ENCODE peak calls at places on chromosomes 7 and 10, in six cellular contexts. One of them, this sample, is unnamed.

GRCh38 chr7:2231992-2232765 is 566 bp downstream of the MAD1L1 start:
- DNase-seq in neural progenitor cell: peak; percentile 77
- DNase-seq in fibroblast of villous mesenchyme: peak; percentile 17
- DNase-seq in mucosa of descending colon: no peak
- DNase-seq in GM12865: no peak
- DNase-seq in GM10248: peak; percentile 51
- DNase-seq in this sample: no peak

GRCh38 chr10:89241491-89242339 is 9.9 kb downstream of the LIPA start:
- DNase-seq in mucosa of descending colon: no peak
- DNase-seq in fibroblast of villous mesenchyme: peak; percentile 78
- DNase-seq in GM10248: no peak
- DNase-seq in GM12865: peak; percentile 61
- DNase-seq in neural progenitor cell: no peak
- DNase-seq in this sample: no peak

GRCh38 chr7:155506854-155507337 is 39.5 kb downstream of the CNPY1 start:
- DNase-seq in GM10248: peak; percentile 11
- DNase-seq in neural progenitor cell: peak; percentile 82
- DNase-seq in GM12865: no peak
- DNase-seq in fibroblast of villous mesenchyme: no peak
- DNase-seq in mucosa of descending colon: no peak
- DNase-seq in this sample: no peak

GRCh38 chr7:38323156-38323555 is 49.7 kb upstream of the TARP start:
- DNase-seq in mucosa of descending colon: no peak
- DNase-seq in GM12865: no peak
- DNase-seq in fibroblast of villous mesenchyme: no peak
- DNase-seq in GM10248: no peak
- DNase-seq in neural progenitor cell: no peak
- DNase-seq in this sample: no peak

GRCh38 chr10:11806706-11807105 is 16.4 kb upstream of the PROSER2 start:
- DNase-seq in mucosa of descending colon: no peak
- DNase-seq in fibroblast of villous mesenchyme: no peak
- DNase-seq in GM12865: no peak
- DNase-seq in neural progenitor cell: no peak
- DNase-seq in GM10248: no peak
- DNase-seq in this sample: no peak

GRCh38 chr10:3452234-3452633 is 279.7 kb upstream of the PITRM1 start:
- DNase-seq in GM12865: peak; percentile 31
- DNase-seq in GM10248: no peak
- DNase-seq in mucosa of descending colon: no peak
- DNase-seq in fibroblast of villous mesenchyme: peak; percentile 99
- DNase-seq in neural progenitor cell: peak; percentile 34
- DNase-seq in this sample: no peak

GRCh38 chr7:88759216-88759955 is at the start of gene ZNF804B:
- DNase-seq in GM12865: no peak
- DNase-seq in mucosa of descending colon: peak; percentile 43
- DNase-seq in fibroblast of villous mesenchyme: no peak
- DNase-seq in GM10248: peak; percentile 12
- DNase-seq in neural progenitor cell: peak; percentile 85
- DNase-seq in this sample: peak; percentile 91

GRCh38 chr10:31762306-31762705 is 166.3 kb downstream of the ARHGAP12 start:
- DNase-seq in fibroblast of villous mesenchyme: no peak
- DNase-seq in neural progenitor cell: no peak
- DNase-seq in GM12865: no peak
- DNase-seq in GM10248: no peak
- DNase-seq in mucosa of descending colon: no peak
- DNase-seq in this sample: no peak

GRCh38 chr10:132237871-132238270 is 51.1 kb downstream of the DPYSL4 start:
- DNase-seq in GM10248: no peak
- DNase-seq in fibroblast of villous mesenchyme: no peak
- DNase-seq in mucosa of descending colon: peak; percentile 28
- DNase-seq in neural progenitor cell: peak; percentile 77
- DNase-seq in GM12865: no peak
- DNase-seq in this sample: no peak

GRCh38 chr10:84537447-84537931 is 209.1 kb downstream of the CCSER2 start:
- DNase-seq in mucosa of descending colon: no peak
- DNase-seq in GM10248: peak; percentile 74
- DNase-seq in GM12865: peak; percentile 67
- DNase-seq in fibroblast of villous mesenchyme: peak; percentile 66
- DNase-seq in neural progenitor cell: peak; percentile 86
- DNase-seq in this sample: no peak

GRCh38 chr10:81838950-81839349 is 36.0 kb upstream of the NRG3 start:
- DNase-seq in fibroblast of villous mesenchyme: no peak
- DNase-seq in GM10248: no peak
- DNase-seq in mucosa of descending colon: no peak
- DNase-seq in GM12865: no peak
- DNase-seq in neural progenitor cell: peak; percentile 53
- DNase-seq in this sample: no peak
- TF ChIP-seq CTCF in fibroblast of villous mesenchyme: no peak
- TF ChIP-seq CTCF in GM10248: no peak
- TF ChIP-seq CTCF in mucosa of descending colon: no peak
- TF ChIP-seq CTCF in GM12865: peak; percentile 17
- TF ChIP-seq CTCF in neural progenitor cell: peak; percentile 62
- TF ChIP-seq CTCF in this sample: peak; percentile 56

DNA sequence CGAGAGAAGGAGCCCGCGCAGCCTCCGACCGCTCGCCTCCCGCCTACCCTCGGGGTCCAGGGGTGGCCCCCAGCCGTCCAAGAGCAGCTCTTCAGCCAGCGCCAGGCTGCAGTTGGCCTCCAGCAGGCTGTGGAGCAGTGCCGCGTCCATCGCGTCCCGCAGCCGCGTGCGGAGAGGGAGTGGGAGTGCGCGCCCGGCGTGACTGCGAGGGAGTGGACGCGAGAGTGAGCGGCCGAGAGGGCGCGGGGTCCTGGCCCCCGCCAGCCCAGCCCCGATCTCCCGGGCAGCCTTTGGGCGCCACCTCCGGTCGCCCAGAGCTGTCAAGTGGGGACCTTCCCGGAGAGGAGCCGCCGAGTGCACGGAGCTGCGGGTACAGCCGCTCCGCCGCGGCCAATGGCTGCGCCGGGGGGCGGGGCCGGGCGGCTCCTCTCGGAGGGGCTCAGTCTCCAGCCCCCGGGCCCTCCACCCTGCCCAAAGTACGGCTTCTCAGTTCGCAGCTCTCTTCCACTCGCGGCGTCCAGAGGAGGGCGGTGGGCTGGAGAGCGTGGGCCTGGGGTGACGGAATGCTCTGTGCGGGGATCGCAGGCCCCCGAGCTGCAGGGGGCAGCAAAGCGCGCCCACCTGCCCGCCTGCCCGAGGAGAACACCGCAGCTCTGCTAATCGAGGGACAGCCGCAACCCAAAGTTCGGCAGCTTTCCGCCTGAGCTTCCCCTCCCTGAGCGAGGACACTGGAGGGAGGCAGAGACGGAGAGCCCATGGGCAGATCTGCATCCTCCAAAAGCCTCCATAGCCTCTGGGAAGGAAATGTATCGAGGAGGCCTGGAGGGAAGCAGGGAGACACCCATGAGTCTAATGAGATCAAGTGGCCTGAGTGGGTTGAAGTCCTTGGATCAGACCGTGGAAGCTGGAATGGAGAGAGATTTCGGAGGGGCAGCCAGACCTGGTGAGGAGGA is at the start of gene CRHR2:
- DNase-seq in mucosa of descending colon: no peak
- DNase-seq in GM10248: no peak
- DNase-seq in GM12865: no peak
- DNase-seq in fibroblast of villous mesenchyme: no peak
- DNase-seq in neural progenitor cell: peak; percentile 78
- DNase-seq in this sample: no peak
- TF ChIP-seq CTCF in mucosa of descending colon: no peak
- TF ChIP-seq CTCF in GM10248: no peak
- TF ChIP-seq CTCF in GM12865: no peak
- TF ChIP-seq CTCF in fibroblast of villous mesenchyme: no peak
- TF ChIP-seq CTCF in neural progenitor cell: peak; percentile 64
- TF ChIP-seq CTCF in this sample: peak; percentile 72

DNA sequence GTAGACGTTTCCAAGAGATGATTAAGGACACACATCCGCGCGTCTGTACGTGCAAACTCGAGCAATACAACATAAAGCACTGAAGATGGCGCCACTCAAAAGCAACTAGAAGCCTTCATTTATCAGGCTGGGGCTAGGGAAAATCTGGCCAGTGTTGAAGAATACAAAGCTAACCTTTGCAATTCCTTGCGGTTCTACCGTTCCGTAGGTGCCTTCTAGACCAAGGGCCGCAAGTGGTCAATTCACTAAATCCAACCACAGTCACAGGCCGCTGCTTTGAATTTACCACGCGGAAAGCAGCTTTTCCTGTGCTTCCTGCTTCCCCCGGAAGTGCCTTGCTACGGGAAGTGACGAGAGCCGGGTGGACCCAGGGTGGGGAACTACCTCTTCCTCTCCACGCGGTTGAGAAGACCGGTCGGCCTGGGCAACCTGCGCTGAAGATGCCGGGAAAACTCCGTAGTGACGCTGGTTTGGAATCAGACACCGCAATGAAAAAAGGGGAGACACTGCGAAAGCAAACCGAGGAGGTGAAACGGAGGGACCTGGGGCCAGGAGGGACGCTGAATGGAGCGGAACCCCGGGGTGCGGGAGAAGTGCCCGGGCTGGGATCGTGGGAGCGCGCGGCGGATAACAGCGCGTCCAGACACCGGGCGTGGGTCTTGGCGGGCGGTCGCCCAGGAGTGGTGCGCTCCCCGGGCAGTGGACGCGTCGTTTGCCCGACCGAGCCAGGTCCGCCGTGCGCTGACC is at the start of gene DDX21:
- DNase-seq in fibroblast of villous mesenchyme: peak; percentile 95
- DNase-seq in GM10248: peak; percentile 94
- DNase-seq in GM12865: peak; percentile 95
- DNase-seq in mucosa of descending colon: peak; percentile 94
- DNase-seq in neural progenitor cell: peak; percentile 88
- DNase-seq in this sample: peak; percentile 94
- TF ChIP-seq CTCF in fibroblast of villous mesenchyme: peak; percentile 57
- TF ChIP-seq CTCF in GM10248: peak; percentile 55
- TF ChIP-seq CTCF in GM12865: peak; percentile 58
- TF ChIP-seq CTCF in mucosa of descending colon: peak; percentile 23
- TF ChIP-seq CTCF in neural progenitor cell: peak; percentile 76
- TF ChIP-seq CTCF in this sample: peak; percentile 91

DNA sequence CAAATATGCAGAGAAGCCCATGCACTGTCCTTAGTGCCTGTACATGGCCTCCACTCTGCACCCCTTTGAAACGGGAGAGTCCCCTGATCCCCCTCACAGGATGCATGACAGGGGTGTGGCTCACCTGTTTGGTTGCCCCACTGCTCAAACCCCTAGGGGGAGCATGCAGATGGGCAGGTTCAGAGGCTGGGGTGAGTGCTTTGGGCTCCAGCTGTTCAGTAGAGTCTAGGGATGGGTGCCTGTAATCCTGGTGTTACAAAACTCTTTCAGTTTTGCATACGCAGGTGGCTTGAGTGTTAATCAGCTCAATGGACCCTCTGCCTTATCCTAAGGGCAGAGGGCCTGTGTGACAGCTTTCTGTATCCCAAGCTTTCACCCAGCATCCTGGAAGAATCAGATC is 7.8 kb upstream of the SFTPA1 start:
- DNase-seq in GM12865: no peak
- DNase-seq in mucosa of descending colon: no peak
- DNase-seq in neural progenitor cell: no peak
- DNase-seq in fibroblast of villous mesenchyme: no peak
- DNase-seq in GM10248: no peak
- DNase-seq in this sample: no peak
- TF ChIP-seq CTCF in GM12865: no peak
- TF ChIP-seq CTCF in mucosa of descending colon: no peak
- TF ChIP-seq CTCF in neural progenitor cell: no peak
- TF ChIP-seq CTCF in fibroblast of villous mesenchyme: no peak
- TF ChIP-seq CTCF in GM10248: no peak
- TF ChIP-seq CTCF in this sample: no peak

DNA sequence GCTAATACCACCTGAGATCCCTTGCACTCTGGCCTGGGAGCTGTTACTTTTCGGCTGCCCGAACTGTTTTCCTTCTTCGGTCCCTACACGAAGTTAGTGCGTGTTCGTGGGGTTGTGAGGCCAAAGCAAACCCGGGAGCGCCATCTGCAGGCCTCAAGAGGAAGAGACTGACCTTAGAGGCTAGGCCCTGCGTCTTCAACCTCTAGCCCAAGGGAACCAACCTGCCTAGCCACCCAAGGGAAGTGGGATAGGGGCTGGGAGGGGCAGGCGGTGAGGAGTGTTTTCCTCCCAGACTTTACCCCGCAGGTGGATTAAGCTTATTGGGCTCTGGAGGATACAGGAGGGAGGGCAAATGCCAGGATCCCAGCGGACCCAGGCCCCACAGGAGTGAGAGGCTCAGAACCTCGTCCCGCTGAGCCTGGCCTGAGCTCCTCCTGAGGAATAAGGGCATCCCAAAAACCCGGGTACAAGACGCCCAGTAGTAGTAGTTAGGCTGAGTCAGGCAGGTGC is 1.7 kb upstream of the PAX2 start:
- DNase-seq in GM12865: peak; percentile 77
- DNase-seq in neural progenitor cell: peak; percentile 81
- DNase-seq in mucosa of descending colon: no peak
- DNase-seq in fibroblast of villous mesenchyme: peak; percentile 65
- DNase-seq in GM10248: peak; percentile 79
- DNase-seq in this sample: no peak
- TF ChIP-seq CTCF in GM12865: peak; percentile 83
- TF ChIP-seq CTCF in neural progenitor cell: peak; percentile 83
- TF ChIP-seq CTCF in mucosa of descending colon: peak; percentile 40
- TF ChIP-seq CTCF in fibroblast of villous mesenchyme: peak; percentile 77
- TF ChIP-seq CTCF in GM10248: peak; percentile 69
- TF ChIP-seq CTCF in this sample: peak; percentile 79

DNA sequence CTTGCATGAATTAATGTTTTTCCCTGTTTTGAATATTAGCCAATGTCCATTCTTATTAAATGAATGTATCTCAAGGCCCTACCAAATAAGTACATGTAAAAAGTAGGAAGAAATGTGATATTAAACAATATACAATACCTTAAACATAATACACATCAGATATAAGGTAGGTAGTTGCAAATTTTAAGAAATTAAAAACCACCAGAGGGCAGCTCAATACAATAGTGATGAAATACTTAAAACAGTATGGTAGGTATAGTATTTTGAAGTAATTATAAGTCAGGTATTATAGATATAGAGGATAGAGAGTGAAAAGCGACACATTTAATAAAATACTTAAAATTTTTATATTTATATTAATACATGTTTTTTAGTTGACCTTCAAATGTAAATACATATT is 43.6 kb upstream of the CDK14 start:
- DNase-seq in neural progenitor cell: no peak
- DNase-seq in GM12865: no peak
- DNase-seq in mucosa of descending colon: no peak
- DNase-seq in GM10248: peak; percentile 15
- DNase-seq in fibroblast of villous mesenchyme: peak; percentile 33
- DNase-seq in this sample: no peak
- TF ChIP-seq CTCF in neural progenitor cell: no peak
- TF ChIP-seq CTCF in GM12865: no peak
- TF ChIP-seq CTCF in mucosa of descending colon: no peak
- TF ChIP-seq CTCF in GM10248: no peak
- TF ChIP-seq CTCF in fibroblast of villous mesenchyme: no peak
- TF ChIP-seq CTCF in this sample: peak; percentile 84

This sample was measured in chondrocyte.